ENCODE peak calls at places on chromosomes 1 and 21, in eight cellular contexts. Z is CD8-positive, alpha-beta T cell; R is BJ; H is mammary epithelial cell; S is tibial artery; D is fibroblast of lung; J is CD4-positive, alpha-beta T cell; G is PC-9. B is an unnamed sample.

GRCh38 chr1:147853391-147853790 is 49.2 kb upstream of the GJA8 start:
- DNase-seq in G (no peak), S (no peak), Z (no peak), D (peak; percentile 55), H (peak; percentile 9), J (no peak), R (peak; percentile 18), B (peak; percentile 11)

GRCh38 chr1:30684881-30685795 is 38.2 kb downstream of the MATN1 start:
- DNase-seq in Z (no peak), H (no peak), J (no peak), R (no peak), S (no peak), D (no peak), G (peak; percentile 96), B (no peak)

GRCh38 chr1:220826729-220827128 is 40.0 kb downstream of the MTARC1 start:
- DNase-seq in G (no peak), J (no peak), D (no peak), S (no peak), R (no peak), Z (no peak), H (no peak), B (no peak)

GRCh38 chr1:115300087-115300856 is 37.8 kb downstream of the NGF start:
- DNase-seq in G (peak; percentile 16), S (no peak), J (no peak), Z (no peak), H (peak; percentile 85), D (peak; percentile 66), R (no peak), B (peak; percentile 91)

GRCh38 chr1:66415326-66415725 is 118.6 kb upstream of the SGIP1 start:
- DNase-seq in J (no peak), D (no peak), R (no peak), Z (no peak), G (no peak), S (no peak), H (no peak), B (no peak)

GRCh38 chr1:59432531-59433439 is 135.9 kb downstream of the FGGY start:
- DNase-seq in R (no peak), G (no peak), J (no peak), D (no peak), S (no peak), H (no peak), Z (no peak), B (no peak)

GRCh38 chr1:220927442-220927841 is 48.2 kb downstream of the HLX start:
- DNase-seq in S (no peak), D (no peak), G (peak; percentile 45), Z (no peak), J (no peak), H (no peak), R (no peak), B (no peak)

GRCh38 chr1:26239936-26240335 is 5.9 kb downstream of the CEP85 start:
- DNase-seq in H (no peak), J (no peak), R (no peak), D (peak; percentile 83), S (no peak), Z (no peak), G (no peak), B (no peak)

GRCh38 chr1:115456441-115456961 is 118.5 kb upstream of the NGF start:
- DNase-seq in R (peak; percentile 30), D (peak; percentile 48), J (no peak), Z (no peak), S (no peak), G (peak; percentile 41), H (no peak), B (no peak)

GRCh38 chr21:21200103-21200938 is 202.1 kb downstream of the NCAM2 start:
- DNase-seq in S (peak; percentile 65), D (peak; percentile 100), G (peak; percentile 44), H (no peak), J (no peak), R (peak; percentile 95), Z (no peak), B (peak; percentile 79)

GRCh38 chr1:228297822-228298221 is 90.0 kb downstream of the OBSCN start:
- DNase-seq in J (no peak), R (no peak), G (no peak), Z (no peak), D (no peak), H (no peak), S (no peak), B (no peak)

GRCh38 chr1:165442653-165443052 is 2.3 kb downstream of the RXRG start:
- DNase-seq in Z (no peak), G (no peak), S (no peak), D (no peak), R (no peak), H (no peak), J (no peak), B (no peak)

GRCh38 chr1:165444897-165445370 is at the start of gene RXRG:
- DNase-seq in H (peak; percentile 1), G (no peak), R (no peak), D (no peak), J (no peak), S (no peak), Z (no peak), B (no peak)

GRCh38 chr1:165442053-165442452 is 2.9 kb downstream of the RXRG start:
- DNase-seq in D (no peak), Z (no peak), S (no peak), R (no peak), J (no peak), G (no peak), H (no peak), B (no peak)

GRCh38 chr1:165443539-165444289 is 1.2 kb downstream of the RXRG start:
- DNase-seq in D (no peak), R (no peak), Z (no peak), J (no peak), G (no peak), S (no peak), H (no peak), B (no peak)

DNA sequence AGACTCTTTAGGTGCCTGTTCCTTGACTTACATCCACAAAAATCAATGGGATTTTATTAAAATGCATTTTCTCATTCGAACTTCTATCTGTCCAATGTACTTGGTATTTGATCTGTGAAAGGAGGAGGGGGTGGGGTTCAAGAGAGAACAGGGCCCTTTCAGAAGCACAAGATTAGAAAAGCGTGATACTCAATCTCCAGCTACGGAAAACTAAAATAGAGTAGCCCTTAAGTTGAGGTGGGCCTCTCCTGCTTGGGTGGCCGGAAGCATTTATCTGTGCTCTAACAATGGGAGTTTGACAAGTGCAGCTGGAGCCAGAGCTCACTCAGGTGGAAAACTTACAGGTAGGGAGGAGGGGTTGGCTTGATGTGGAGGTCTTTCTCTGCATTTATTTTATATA is 462 bp upstream of the RXRG start:
- DNase-seq in R (no peak), J (no peak), H (no peak), D (no peak), G (no peak), Z (no peak), S (no peak), B (no peak)
- H3K27me3 ChIP-seq in R (peaks cover 11% of the 10 kb centered on the region), J (peaks cover 66% of the 10 kb centered on the region), H (peaks cover 48% of the 10 kb centered on the region), D (peaks cover 16% of the 10 kb centered on the region), G (peaks cover 41% of the 10 kb centered on the region), Z (peaks cover 14% of the 10 kb centered on the region), S (no peaks in the 10 kb centered on the region), B (peaks cover 86% of the 10 kb centered on the region)

DNA sequence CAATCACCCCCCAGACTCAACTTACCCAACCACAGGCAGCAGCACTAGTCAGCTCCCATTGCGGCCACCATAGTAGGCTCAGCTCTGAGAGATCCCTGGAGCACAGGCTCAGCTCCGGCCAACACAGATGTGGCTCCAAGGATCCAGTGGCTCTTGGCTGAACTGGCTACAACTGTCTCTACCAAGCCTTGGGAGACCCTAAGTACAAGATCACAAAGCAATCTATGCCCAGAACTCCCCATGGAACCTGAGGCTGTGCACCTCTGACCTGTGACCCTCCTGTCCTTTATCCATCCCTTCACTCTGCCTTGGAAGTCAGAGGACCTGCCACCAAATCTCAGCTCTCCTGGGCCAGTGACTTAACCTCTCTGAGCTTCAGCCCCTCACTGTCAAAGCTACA is 61.8 kb upstream of the GJB5 start:
- DNase-seq in Z (no peak), J (no peak), D (no peak), G (no peak), S (no peak), R (no peak), H (no peak), B (no peak)
- H3K27me3 ChIP-seq in Z (no peaks in the 10 kb centered on the region), J (no peaks in the 10 kb centered on the region), D (no peaks in the 10 kb centered on the region), G (peaks cover 46% of the 10 kb centered on the region), S (no peaks in the 10 kb centered on the region), R (no peaks in the 10 kb centered on the region), H (no peaks in the 10 kb centered on the region), B (peaks cover 4% of the 10 kb centered on the region)

GRCh38 chr1:18719786-18720436 is 89.3 kb downstream of the PAX7 start:
- DNase-seq in H (no peak), G (no peak), J (no peak), Z (no peak), S (no peak), D (no peak), R (no peak), B (no peak)

GRCh38 chr1:18716785-18717678 is 86.4 kb downstream of the PAX7 start:
- DNase-seq in D (no peak), G (no peak), S (no peak), R (no peak), H (no peak), J (no peak), Z (no peak), B (no peak)

GRCh38 chr1:18714404-18715175 is 83.9 kb downstream of the PAX7 start:
- DNase-seq in D (no peak), J (no peak), R (no peak), S (no peak), G (no peak), Z (no peak), H (no peak), B (no peak)

GRCh38 chr1:18712254-18712605 is 81.6 kb downstream of the PAX7 start:
- DNase-seq in J (no peak), S (no peak), Z (no peak), G (no peak), D (no peak), R (no peak), H (no peak), B (no peak)

GRCh38 chr1:18716112-18716784 is 85.6 kb downstream of the PAX7 start:
- DNase-seq in S (no peak), R (no peak), H (no peak), D (no peak), G (no peak), J (no peak), Z (no peak), B (no peak)
- H3K27me3 ChIP-seq in S (no peaks in the 10 kb centered on the region), R (peaks cover 18% of the 10 kb centered on the region), H (peaks cover 29% of the 10 kb centered on the region), D (peaks cover 4% of the 10 kb centered on the region), G (peaks cover 62% of the 10 kb centered on the region), J (peaks cover 66% of the 10 kb centered on the region), Z (peaks cover 9% of the 10 kb centered on the region), B (peaks cover 61% of the 10 kb centered on the region)

GRCh38 chr1:154744352-154744751 is 125.7 kb downstream of the KCNN3 start:
- DNase-seq in R (no peak), S (no peak), J (no peak), H (no peak), D (no peak), Z (no peak), G (no peak), B (no peak)

GRCh38 chr1:154743536-154744036 is 126.5 kb downstream of the KCNN3 start:
- DNase-seq in R (no peak), G (no peak), J (no peak), H (no peak), S (no peak), D (no peak), Z (no peak), B (no peak)

GRCh38 chr1:154745750-154746425 is 124.2 kb downstream of the KCNN3 start:
- DNase-seq in Z (no peak), J (no peak), S (no peak), R (no peak), G (no peak), H (no peak), D (no peak), B (no peak)

GRCh38 chr1:154746620-154747299 is 123.3 kb downstream of the KCNN3 start:
- DNase-seq in J (no peak), D (no peak), R (no peak), G (no peak), S (no peak), Z (no peak), H (no peak), B (no peak)

GRCh38 chr1:154745286-154745731 is 124.8 kb downstream of the KCNN3 start:
- DNase-seq in D (no peak), R (no peak), S (no peak), J (no peak), G (no peak), Z (no peak), H (no peak), B (no peak)
- H3K27me3 ChIP-seq in D (peaks cover 33% of the 10 kb centered on the region), R (peaks cover 35% of the 10 kb centered on the region), S (no peaks in the 10 kb centered on the region), J (no peaks in the 10 kb centered on the region), G (peaks cover 96% of the 10 kb centered on the region), Z (no peaks in the 10 kb centered on the region), H (peaks cover 2% of the 10 kb centered on the region), B (peaks cover 81% of the 10 kb centered on the region)

B was measured in foreskin keratinocyte.